ENCODE peak calls at places on chromosomes 1 and 21, in seven cellular contexts. J, A, E, F, R, Q and B are unnamed samples.

GRCh38 chr1:82318265-82318664 is 517.5 kb downstream of the ADGRL2 start:
- DNase-seq in A (no peak), R (no peak), E (no peak), Q (no peak), F (no peak), J (no peak), B (no peak)

GRCh38 chr1:244163861-244164562 is 112.9 kb downstream of the ZBTB18 start:
- DNase-seq in R (peak), A (no peak), E (peak), F (no peak), J (peak), Q (no peak), B (no peak)

GRCh38 chr1:44842763-44843655 is at the start of gene PTCH2:
- DNase-seq in R (no peak), A (no peak), J (peak), Q (peak), F (peak), E (peak), B (peak)

GRCh38 chr21:41873005-41873404 is 6.1 kb downstream of the PRDM15 start:
- DNase-seq in R (no peak), A (no peak), F (no peak), E (no peak), Q (no peak), J (no peak), B (no peak)

GRCh38 chr1:26521669-26522030 is 7.9 kb upstream of the RPS6KA1 start:
- DNase-seq in A (no peak), E (no peak), R (no peak), F (no peak), J (no peak), Q (no peak), B (no peak)

GRCh38 chr1:234932106-234932505 is 196.5 kb downstream of the TOMM20 start:
- DNase-seq in F (no peak), A (no peak), R (no peak), J (no peak), E (no peak), Q (no peak), B (no peak)

GRCh38 chr1:148372731-148373130 is 110.4 kb downstream of the PPIAL4G start:
- DNase-seq in J (no peak), R (no peak), A (no peak), E (peak), Q (no peak), F (no peak), B (no peak)

GRCh38 chr21:38467911-38468310 is 30.4 kb downstream of the ERG start:
- DNase-seq in R (no peak), Q (no peak), A (no peak), E (no peak), J (no peak), F (no peak), B (no peak)

GRCh38 chr1:16888806-16889178 is 7.0 kb upstream of the RNU1-2 start:
- DNase-seq in J (no peak), Q (no peak), A (no peak), F (no peak), E (no peak), R (no peak), B (no peak)

GRCh38 chr1:197763769-197764168 is 11.5 kb downstream of the DENND1B start:
- DNase-seq in Q (no peak), A (no peak), E (no peak), J (no peak), F (no peak), R (no peak), B (no peak)

GRCh38 chr1:221022331-221022730 is 143.1 kb downstream of the HLX start:
- DNase-seq in E (no peak), J (no peak), F (no peak), R (no peak), A (no peak), Q (no peak), B (no peak)

GRCh38 chr1:26826261-26827201 is at the start of gene ZDHHC18:
- DNase-seq in Q (no peak), J (peak), F (peak), E (peak), A (peak), R (no peak), B (peak)

GRCh38 chr1:109767596-109768334 is 4.0 kb upstream of the EPS8L3 start:
- DNase-seq in A (no peak), E (no peak), J (no peak), Q (no peak), R (no peak), F (no peak), B (no peak)

GRCh38 chr1:75539230-75540116 is 71.4 kb downstream of the SLC44A5 start:
- DNase-seq in E (peak), F (no peak), Q (no peak), A (no peak), J (peak), R (no peak), B (no peak)

GRCh38 chr1:56193656-56194055 is 385.7 kb downstream of the PLPP3 start:
- DNase-seq in A (no peak), J (no peak), R (no peak), E (no peak), F (no peak), Q (no peak), B (no peak)

GRCh38 chr21:44518684-44519083 is 21.3 kb downstream of the KRTAP10-1 start:
- DNase-seq in A (no peak), J (no peak), R (no peak), Q (no peak), E (no peak), F (no peak), B (no peak)

GRCh38 chr1:232983817-232984567 is 33.6 kb downstream of the NTPCR start:
- DNase-seq in E (no peak), F (no peak), Q (no peak), R (no peak), J (no peak), A (no peak), B (no peak)

GRCh38 chr1:211813590-211813989 is 17.0 kb downstream of the LPGAT1 start:
- DNase-seq in Q (no peak), F (no peak), A (no peak), R (peak), E (no peak), J (no peak), B (no peak)

GRCh38 chr1:21634481-21635137 is 34.5 kb downstream of the RAP1GAP start:
- DNase-seq in E (no peak), R (no peak), F (no peak), A (no peak), J (no peak), Q (no peak), B (no peak)

GRCh38 chr1:239816090-239816812 is 275.4 kb upstream of the FMN2 start:
- DNase-seq in R (peak), A (no peak), E (peak), J (peak), Q (no peak), F (no peak), B (no peak)

GRCh38 chr1:165597883-165598675 is 33.0 kb upstream of the MGST3 start:
- DNase-seq in A (peak), J (peak), E (peak), R (peak), F (peak), Q (peak), B (peak)

GRCh38 chr21:40049031-40049958 is 182.1 kb downstream of the PCP4 start:
- DNase-seq in F (no peak), E (peak), A (no peak), R (no peak), Q (no peak), J (peak), B (no peak)

GRCh38 chr1:1421147-1421906 is at the start of gene ANKRD65:
- DNase-seq in R (no peak), J (no peak), E (no peak), Q (peak), F (no peak), A (no peak), B (no peak)

GRCh38 chr1:233460692-233461091 is 133.2 kb downstream of the MAP3K21 start:
- DNase-seq in R (no peak), E (no peak), A (no peak), Q (no peak), J (no peak), F (no peak), B (no peak)

GRCh38 chr1:37358992-37359391 is 115.4 kb upstream of the ZC3H12A start:
- DNase-seq in Q (no peak), R (no peak), A (no peak), E (no peak), F (no peak), J (no peak), B (no peak)

GRCh38 chr1:212575333-212575732 is 33.2 kb upstream of the ATF3 start:
- DNase-seq in J (no peak), R (no peak), A (no peak), E (no peak), F (no peak), Q (no peak), B (no peak)

GRCh38 chr1:229204863-229205777 is 65.8 kb upstream of the RAB4A start:
- DNase-seq in R (peak), Q (peak), E (no peak), F (no peak), J (no peak), A (no peak), B (no peak)

GRCh38 chr1:30856260-30856790 is 52.2 kb downstream of the SDC3 start:
- DNase-seq in A (no peak), F (peak), E (no peak), Q (peak), R (no peak), J (no peak), B (no peak)